ENCODE peak calls at places on chromosomes 3 and 15, in eight cellular contexts. S is heart left ventricle; Y is HepG2; L is BE2C; K is CD8-positive, alpha-beta memory T cell; H is stomach; O is CD4-positive, CD25-positive, alpha-beta regulatory T cell; J is H1. E is an unnamed sample.
A peak's percentile ranks its signal among the peaks of the same experiment; 100 is the strongest.

GRCh38 chr3:44058022-44058867 is 183.4 kb upstream of the TOPAZ1 start:
- DNase-seq in Y (no peak), O (peak; percentile 15), J (no peak), H (no peak), K (no peak), L (no peak), S (no peak), E (no peak)

GRCh38 chr15:39270976-39271375 is 309.9 kb upstream of the THBS1 start:
- DNase-seq in O (no peak), L (no peak), K (no peak), H (no peak), S (no peak), Y (no peak), J (no peak), E (no peak)

GRCh38 chr3:107822308-107822707 is 268.5 kb downstream of the CD47 start:
- DNase-seq in S (no peak), Y (no peak), K (no peak), O (no peak), J (no peak), L (no peak), H (no peak), E (no peak)

GRCh38 chr15:82132742-82133141 is 86.9 kb upstream of the MEX3B start:
- DNase-seq in Y (no peak), H (no peak), L (no peak), S (no peak), O (no peak), K (no peak), J (no peak), E (no peak)

GRCh38 chr3:117903226-117903625 is 1131.4 kb downstream of the IGSF11 start:
- DNase-seq in K (no peak), Y (no peak), O (no peak), S (no peak), J (no peak), H (no peak), L (peak; percentile 24), E (no peak)

GRCh38 chr3:8458235-8458634 is 43.4 kb upstream of the LMCD1 start:
- DNase-seq in Y (no peak), S (no peak), J (no peak), H (no peak), K (no peak), O (no peak), L (no peak), E (no peak)

GRCh38 chr3:131110087-131110486 is 83.4 kb downstream of the NEK11 start:
- DNase-seq in K (no peak), J (no peak), H (no peak), Y (no peak), L (no peak), O (no peak), S (no peak), E (no peak)

GRCh38 chr15:28101201-28101600 is 2.1 kb upstream of the OCA2 start:
- DNase-seq in Y (no peak), J (no peak), O (no peak), H (no peak), S (no peak), K (no peak), L (no peak), E (no peak)

GRCh38 chr15:40340740-40341400 is at the start of gene CCDC9B:
- DNase-seq in L (peak; percentile 94), J (peak; percentile 60), O (no peak), K (no peak), S (peak; percentile 92), Y (peak; percentile 75), H (peak; percentile 95), E (peak; percentile 82)

GRCh38 chr15:59298255-59298856 is 74.3 kb downstream of the MYO1E start:
- DNase-seq in O (peak; percentile 41), S (no peak), H (no peak), Y (no peak), K (no peak), L (no peak), J (no peak), E (no peak)

GRCh38 chr15:88610756-88611231 is 10.3 kb upstream of the AEN start:
- DNase-seq in H (no peak), O (no peak), L (no peak), S (no peak), J (no peak), Y (no peak), K (no peak), E (no peak)

GRCh38 chr3:43970920-43971319 is 270.8 kb upstream of the TOPAZ1 start:
- DNase-seq in H (no peak), J (no peak), K (no peak), L (no peak), O (no peak), Y (no peak), S (no peak), E (no peak)

GRCh38 chr15:66670198-66670597 is 31.8 kb upstream of the SMAD6 start:
- DNase-seq in S (no peak), J (no peak), Y (no peak), H (no peak), K (no peak), O (no peak), L (no peak), E (no peak)

GRCh38 chr15:72342385-72342784 is 22.4 kb upstream of the CELF6 start:
- DNase-seq in S (no peak), Y (peak; percentile 33), H (peak; percentile 32), L (peak; percentile 66), K (no peak), O (peak; percentile 44), J (peak; percentile 81), E (peak; percentile 72)

GRCh38 chr15:94225616-94226015 is 5.7 kb upstream of the MCTP2 start:
- DNase-seq in O (no peak), J (no peak), S (no peak), K (no peak), Y (no peak), H (no peak), L (no peak), E (no peak)

GRCh38 chr15:39582977-39583585 is 2.2 kb downstream of the THBS1 start:
- DNase-seq in Y (no peak), S (no peak), H (no peak), L (no peak), K (no peak), O (no peak), J (no peak), E (no peak)

GRCh38 chr15:62756326-62756994 is 286.1 kb upstream of the TPM1 start:
- DNase-seq in L (no peak), O (no peak), S (no peak), Y (peak; percentile 61), H (no peak), K (no peak), J (no peak), E (no peak)
- H3K4me3 ChIP-seq in L (no peak overlapping the region), O (no peak overlapping the region), S (no peak overlapping the region), Y (no peak overlapping the region), H (no peak overlapping the region), K (no peak overlapping the region), J (no peak overlapping the region), E (no peak overlapping the region)

GRCh38 chr3:150603888-150604319 is 783 bp downstream of the SELENOT start:
- DNase-seq in S (no peak), K (no peak), Y (peak; percentile 9), O (no peak), J (no peak), H (no peak), L (no peak), E (no peak)
- H3K4me1 ChIP-seq in S (no peaks in the 10 kb centered on the region), K (peaks cover 56% of the 10 kb centered on the region), Y (peaks cover 63% of the 10 kb centered on the region), O (peaks cover 49% of the 10 kb centered on the region), J (peaks cover 13% of the 10 kb centered on the region), H (peaks cover 65% of the 10 kb centered on the region), L (no peaks in the 10 kb centered on the region), E (peaks cover 48% of the 10 kb centered on the region)

GRCh38 chr3:111237906-111238305 is 166.3 kb downstream of the NECTIN3 start:
- DNase-seq in K (no peak), L (no peak), Y (no peak), O (no peak), S (no peak), J (no peak), H (no peak), E (no peak)

GRCh38 chr3:111238896-111239295 is 167.3 kb downstream of the NECTIN3 start:
- DNase-seq in K (peak; percentile 60), L (no peak), O (peak; percentile 85), Y (no peak), J (no peak), H (no peak), S (no peak), E (no peak)

GRCh38 chr3:111241960-111242359 is 170.3 kb downstream of the NECTIN3 start:
- DNase-seq in K (no peak), H (no peak), O (no peak), L (no peak), J (no peak), Y (no peak), S (no peak), E (no peak)

GRCh38 chr3:111236833-111237713 is 165.5 kb downstream of the NECTIN3 start:
- DNase-seq in Y (no peak), K (no peak), J (no peak), H (no peak), S (no peak), L (no peak), O (no peak), E (no peak)
- H3K9me3 ChIP-seq in Y (no peaks in the 10 kb centered on the region), K (no peaks in the 10 kb centered on the region), J (no peaks in the 10 kb centered on the region), H (peaks cover 4% of the 10 kb centered on the region), S (peaks cover 3% of the 10 kb centered on the region), L (no peaks in the 10 kb centered on the region), O (no peaks in the 10 kb centered on the region), E (no peaks in the 10 kb centered on the region)

GRCh38 chr3:3664916-3665315 is 134.3 kb upstream of the LRRN1 start:
- DNase-seq in Y (no peak), S (no peak), K (no peak), J (no peak), O (no peak), L (no peak), H (no peak), E (no peak)

GRCh38 chr3:3665546-3665945 is 133.7 kb upstream of the LRRN1 start:
- DNase-seq in K (no peak), L (no peak), J (no peak), H (no peak), S (no peak), O (no peak), Y (no peak), E (no peak)

GRCh38 chr3:3666664-3667063 is 132.6 kb upstream of the LRRN1 start:
- DNase-seq in O (no peak), S (no peak), J (no peak), K (no peak), Y (no peak), H (no peak), L (no peak), E (no peak)

GRCh38 chr3:3662610-3663009 is 136.6 kb upstream of the LRRN1 start:
- DNase-seq in H (no peak), S (no peak), K (no peak), L (no peak), O (no peak), Y (no peak), J (no peak), E (no peak)

GRCh38 chr3:3665961-3666640 is 133.1 kb upstream of the LRRN1 start:
- DNase-seq in L (no peak), O (no peak), S (peak; percentile 14), Y (no peak), K (no peak), J (no peak), H (no peak), E (no peak)
- H3K4me3 ChIP-seq in L (no peak overlapping the region), O (no peak overlapping the region), S (no peak overlapping the region), Y (no peak overlapping the region), K (no peak overlapping the region), J (no peak overlapping the region), H (no peak overlapping the region), E (no peak overlapping the region)

E was measured in HAP-1.